ENCODE peak calls at places on chromosomes 11 and 22, in eight cellular contexts. Q is left ventricle myocardium inferior, V is kidney, U is cardiac muscle cell, B is IMR-90, K is BJ, G is sigmoid colon, T is heart left ventricle. L is an unnamed sample.

GRCh38 chr11:59866397-59866796 is at the start of gene TCN1:
- DNase-seq in T (no peak), B (no peak), U (peak; percentile 3), V (no peak), G (no peak), K (no peak), Q (no peak), L (no peak)

GRCh38 chr11:26522912-26523610 is 49.0 kb downstream of the MUC15 start:
- DNase-seq in K (no peak), U (peak; percentile 21), B (peak; percentile 6), T (no peak), V (no peak), G (no peak), Q (no peak), L (no peak)

GRCh38 chr22:36769541-36769940 is 6.4 kb downstream of the IFT27 start:
- DNase-seq in U (no peak), G (peak; percentile 25), T (no peak), Q (no peak), V (no peak), B (no peak), K (no peak), L (no peak)

GRCh38 chr11:74288911-74289310 is 22.5 kb downstream of the P4HA3 start:
- DNase-seq in V (no peak), G (no peak), T (no peak), Q (no peak), B (no peak), U (peak; percentile 70), K (no peak), L (no peak)

GRCh38 chr11:10529279-10529678 is 11.7 kb downstream of the RNF141 start:
- DNase-seq in B (peak; percentile 78), V (no peak), K (no peak), T (no peak), G (no peak), U (no peak), Q (no peak), L (no peak)

GRCh38 chr11:67584205-67584880 is 731 bp downstream of the GSTP1 start:
- DNase-seq in G (peak; percentile 94), Q (peak; percentile 75), U (peak; percentile 71), V (peak; percentile 93), T (peak; percentile 80), K (no peak), B (peak; percentile 54), L (no peak)

GRCh38 chr11:127106142-127106541 is 105.6 kb upstream of the KIRREL3 start:
- DNase-seq in Q (no peak), V (no peak), B (peak; percentile 12), G (no peak), T (no peak), U (no peak), K (no peak), L (no peak)

GRCh38 chr22:23294221-23294620 is 113.9 kb downstream of the BCR start:
- DNase-seq in B (no peak), K (no peak), Q (no peak), T (no peak), G (no peak), U (no peak), V (no peak), L (no peak)

GRCh38 chr22:24834845-24835570 is 29.0 kb downstream of the SGSM1 start:
- DNase-seq in U (peak; percentile 35), G (no peak), K (no peak), Q (no peak), T (no peak), V (no peak), B (peak; percentile 11), L (no peak)

GRCh38 chr11:106496677-106497076 is 419.2 kb downstream of the AASDHPPT start:
- DNase-seq in U (no peak), G (no peak), B (peak; percentile 66), T (no peak), Q (no peak), V (no peak), K (no peak), L (no peak)

GRCh38 chr11:30045144-30045543 is 28.3 kb upstream of the KCNA4 start:
- DNase-seq in V (no peak), U (no peak), Q (no peak), G (no peak), T (no peak), B (no peak), K (no peak), L (no peak)

GRCh38 chr11:103016031-103016430 is 60.5 kb upstream of the MMP13 start:
- DNase-seq in T (no peak), G (no peak), V (no peak), K (no peak), U (no peak), B (no peak), Q (no peak), L (no peak)

GRCh38 chr22:38935023-38935422 is 22.4 kb upstream of the APOBEC3A start:
- DNase-seq in B (no peak), U (no peak), Q (peak; percentile 83), K (no peak), V (peak; percentile 97), T (peak; percentile 70), G (no peak), L (no peak)

GRCh38 chr11:118530180-118530682 is 761 bp upstream of the TMEM25 start:
- DNase-seq in G (no peak), V (no peak), K (no peak), T (no peak), U (no peak), Q (no peak), B (peak; percentile 5), L (no peak)

GRCh38 chr11:118529584-118530175 is 1.3 kb upstream of the TMEM25 start:
- DNase-seq in Q (no peak), K (no peak), V (no peak), G (no peak), U (no peak), T (no peak), B (no peak), L (no peak)

GRCh38 chr11:118531597-118532084 is 649 bp downstream of the TMEM25 start:
- DNase-seq in G (no peak), B (no peak), Q (no peak), K (no peak), V (peak; percentile 71), T (no peak), U (no peak), L (no peak)

GRCh38 chr11:118532091-118532490 is 1.1 kb downstream of the TMEM25 start:
- DNase-seq in U (no peak), Q (no peak), V (peak; percentile 63), T (no peak), B (no peak), K (no peak), G (no peak), L (no peak)

GRCh38 chr11:118530683-118531596 is at the start of gene TMEM25:
- DNase-seq in B (peak; percentile 32), Q (peak; percentile 63), T (peak; percentile 64), V (peak; percentile 91), U (peak; percentile 34), K (no peak), G (peak; percentile 83), L (no peak)
- H3K4me3 ChIP-seq in B (peak within 1 kb of the TSS; percentile 92), Q (peak within 1 kb of the TSS; percentile 84), T (peak within 1 kb of the TSS; percentile 82), V (peak within 1 kb of the TSS; percentile 85), U (peak within 1 kb of the TSS; percentile 97), K (peak within 1 kb of the TSS; percentile 71), G (peak within 1 kb of the TSS; percentile 77), L (peak within 1 kb of the TSS; percentile 83)

GRCh38 chr22:20021196-20022181 is 579 bp downstream of the TANGO2 start:
- DNase-seq in K (peak; percentile 10), B (peak; percentile 54), G (peak; percentile 80), V (peak; percentile 83), Q (peak; percentile 82), U (peak; percentile 17), T (peak; percentile 86), L (no peak)

GRCh38 chr22:20022231-20023069 is 1.5 kb downstream of the TANGO2 start:
- DNase-seq in K (no peak), U (no peak), B (no peak), V (peak; percentile 67), Q (no peak), G (peak; percentile 51), T (no peak), L (no peak)

GRCh38 chr22:20023214-20023613 is 2.3 kb downstream of the TANGO2 start:
- DNase-seq in T (no peak), Q (no peak), K (no peak), G (peak; percentile 55), V (peak; percentile 59), B (no peak), U (no peak), L (no peak)

GRCh38 chr22:20019661-20020532 is 1.0 kb upstream of the TANGO2 start:
- DNase-seq in V (peak; percentile 77), G (no peak), T (no peak), B (no peak), U (no peak), K (no peak), Q (no peak), L (no peak)

DNA sequence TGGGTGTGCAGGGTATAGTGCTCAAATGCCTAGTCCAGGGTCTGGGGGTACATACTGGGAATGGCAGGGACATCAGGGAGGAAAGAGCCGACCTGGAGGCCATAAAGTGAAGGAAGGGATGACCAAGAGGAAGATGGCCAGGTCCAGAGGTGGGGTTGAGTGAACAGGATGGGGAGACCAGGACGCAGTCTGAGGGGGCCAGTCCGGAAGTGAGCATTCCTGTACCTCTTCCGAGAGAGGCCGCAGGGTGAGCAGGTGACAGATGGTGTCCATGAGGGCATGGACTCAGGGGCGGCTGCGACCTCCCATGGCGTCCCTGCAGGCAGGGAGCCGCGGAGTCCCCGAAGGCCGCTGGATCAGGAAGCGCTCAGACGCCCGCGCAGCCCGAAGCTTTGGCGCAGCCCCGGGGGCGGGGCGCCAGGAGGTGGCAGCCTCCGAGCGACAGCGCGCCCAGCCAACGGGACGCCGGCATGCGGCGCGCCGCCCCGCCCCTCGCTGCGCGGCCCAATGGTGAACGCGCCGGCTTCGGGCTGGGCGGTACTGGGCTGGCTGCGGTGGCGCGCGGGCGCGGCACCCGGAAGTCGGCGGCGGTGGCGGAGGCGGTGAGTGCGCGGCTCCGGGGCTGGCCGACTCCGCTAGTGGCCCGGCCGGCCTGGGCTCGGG is at the start of gene TANGO2:
- DNase-seq in V (peak; percentile 97), U (peak; percentile 93), G (peak; percentile 94), K (peak; percentile 50), T (peak; percentile 94), B (peak; percentile 86), Q (peak; percentile 93), L (peak; percentile 55)
- TF ChIP-seq CTCF in V (no peak), U (no peak), G (no peak), K (no peak), T (no peak), B (no peak), Q (no peak), L (no peak)

GRCh38 chr11:108160970-108161566 is 39.7 kb downstream of the ACAT1 start:
- DNase-seq in K (no peak), G (no peak), T (no peak), V (no peak), Q (no peak), B (no peak), U (no peak), L (no peak)
- H3K4me3 ChIP-seq in K (no peak overlapping the region), G (no peak overlapping the region), T (no peak overlapping the region), V (no peak overlapping the region), Q (no peak overlapping the region), B (no peak overlapping the region), U (no peak overlapping the region), L (no peak overlapping the region)

DNA sequence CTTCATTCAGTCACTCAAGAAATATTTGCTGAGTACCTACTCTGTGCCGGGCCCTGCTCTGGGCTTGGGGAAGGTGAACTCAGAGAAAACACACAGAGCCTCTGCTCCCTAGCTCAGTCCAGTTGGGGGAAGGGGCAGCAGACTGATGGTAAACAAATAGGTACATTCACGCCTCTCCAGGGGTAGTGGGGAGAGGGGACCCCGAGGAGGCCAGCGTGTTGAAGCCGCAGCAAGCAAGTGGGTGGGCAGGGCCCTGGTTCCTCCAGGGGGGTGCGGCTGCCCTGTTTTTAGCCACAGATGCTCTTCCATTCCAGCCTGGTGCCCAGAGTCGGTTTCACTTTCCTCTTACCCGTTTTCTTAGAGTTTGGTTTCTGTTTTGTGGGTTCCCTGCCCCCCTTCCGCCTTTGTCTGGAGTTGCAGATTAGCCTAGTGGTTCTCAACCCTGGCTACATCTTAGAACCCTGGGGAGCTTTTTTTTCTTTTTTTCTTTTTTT is 8.7 kb downstream of the DRAP1 start:
- DNase-seq in B (no peak), G (no peak), K (no peak), Q (no peak), T (peak; percentile 34), V (peak; percentile 53), U (no peak), L (no peak)
- TF ChIP-seq CTCF in B (no peak), G (no peak), K (no peak), Q (no peak), T (no peak), V (no peak), U (no peak), L (no peak)